ENCODE peak calls at places on chromosomes 7 and 10, in ten cellular contexts. T is cardiac muscle cell; G is colonic mucosa; V is endodermal cell; L is CD8-positive, alpha-beta T cell; N is HCT116; P is mammary epithelial cell; Q is lower lobe of right lung; Z is fibroblast of lung; S is uterus. U is an unnamed sample. For H3K4me1 and H3K27me3, the result is how much of the 10 kb centered on the place peaks cover.

GRCh38 chr7:141541375-141541774 is 9.8 kb upstream of the AGK start:
- DNase-seq in T (no peak), G (no peak), V (no peak), L (no peak), N (no peak), P (no peak), Q (no peak), Z (no peak), S (no peak), U (no peak)

GRCh38 chr7:119482209-119482608 is 790.8 kb upstream of the KCND2 start:
- DNase-seq in T (peak), G (no peak), V (peak), L (no peak), N (peak), P (peak), Q (no peak), Z (peak), S (no peak), U (no peak)

GRCh38 chr7:41203542-41203941 is 499.3 kb downstream of the INHBA start:
- DNase-seq in T (no peak), G (no peak), V (no peak), L (no peak), N (no peak), P (no peak), Q (no peak), Z (peak), S (no peak), U (no peak)

GRCh38 chr7:93036807-93037206 is 81.0 kb downstream of the SAMD9 start:
- DNase-seq in T (no peak), G (no peak), V (no peak), L (no peak), N (no peak), P (peak), Q (no peak), Z (no peak), S (no peak), U (peak)

GRCh38 chr10:132834891-132835847 is 49.2 kb upstream of the NKX6-2 start:
- DNase-seq in T (no peak), G (no peak), V (no peak), L (no peak), N (no peak), P (no peak), Q (no peak), Z (no peak), S (no peak), U (no peak)

GRCh38 chr7:27149817-27150567 is 2.4 kb downstream of the HOXA3 start:
- DNase-seq in T (no peak), G (peak), V (no peak), L (no peak), N (no peak), P (no peak), Q (peak), Z (no peak), S (peak), U (no peak)

GRCh38 chr10:49601857-49602256 is 8.3 kb upstream of the SLC18A3 start:
- DNase-seq in T (no peak), G (peak), V (no peak), L (no peak), N (no peak), P (peak), Q (no peak), Z (peak), S (no peak), U (peak)

GRCh38 chr10:33808475-33808874 is 474.0 kb upstream of the NRP1 start:
- DNase-seq in T (no peak), G (no peak), V (no peak), L (no peak), N (no peak), P (no peak), Q (no peak), Z (peak), S (no peak), U (no peak)

GRCh38 chr7:140342732-140343514 is 55.4 kb downstream of the SLC37A3 start:
- DNase-seq in T (peak), G (peak), V (peak), L (no peak), N (peak), P (peak), Q (peak), Z (peak), S (no peak), U (no peak)

GRCh38 chr10:8726087-8726486 is 671.6 kb downstream of the GATA3 start:
- DNase-seq in T (no peak), G (no peak), V (no peak), L (no peak), N (no peak), P (no peak), Q (no peak), Z (peak), S (no peak), U (no peak)

GRCh38 chr10:70582793-70583700 is 19.5 kb downstream of the PRF1 start:
- DNase-seq in T (no peak), G (no peak), V (peak), L (no peak), N (no peak), P (no peak), Q (no peak), Z (no peak), S (no peak), U (no peak)

GRCh38 chr10:102654566-102654965 is 10.3 kb downstream of the TRIM8 start:
- DNase-seq in T (no peak), G (no peak), V (no peak), L (no peak), N (no peak), P (no peak), Q (no peak), Z (no peak), S (no peak), U (no peak)

GRCh38 chr10:22322663-22323160 is 1.8 kb downstream of the BMI1 start:
- DNase-seq in T (no peak), G (no peak), V (no peak), L (no peak), N (no peak), P (no peak), Q (no peak), Z (no peak), S (no peak), U (no peak)
- H3K4me1 ChIP-seq in T (under half), G (under half), V (under half), L (under half), N (under half), P (under half), Q (half or more), Z (under half), S (under half), U (under half)

GRCh38 chr7:44658979-44659378 is 52.6 kb downstream of the OGDH start:
- DNase-seq in T (no peak), G (no peak), V (no peak), L (no peak), N (no peak), P (no peak), Q (no peak), Z (no peak), S (no peak), U (no peak)

GRCh38 chr7:44650242-44650641 is 43.8 kb downstream of the OGDH start:
- DNase-seq in T (no peak), G (no peak), V (peak), L (no peak), N (no peak), P (no peak), Q (no peak), Z (no peak), S (no peak), U (no peak)

GRCh38 chr7:44654255-44654791 is 47.9 kb downstream of the OGDH start:
- DNase-seq in T (no peak), G (no peak), V (peak), L (no peak), N (no peak), P (no peak), Q (no peak), Z (no peak), S (no peak), U (no peak)

GRCh38 chr7:44650772-44651171 is 44.3 kb downstream of the OGDH start:
- DNase-seq in T (no peak), G (no peak), V (peak), L (no peak), N (no peak), P (no peak), Q (no peak), Z (no peak), S (no peak), U (no peak)

GRCh38 chr7:44655341-44655740 is 48.9 kb downstream of the OGDH start:
- DNase-seq in T (no peak), G (no peak), V (peak), L (no peak), N (no peak), P (no peak), Q (no peak), Z (no peak), S (no peak), U (no peak)
- H3K27me3 ChIP-seq in T (under half), G (under half), V (under half), L (under half), N (under half), P (under half), Q (under half), Z (under half), S (under half), U (under half)

GRCh38 chr7:83934118-83934734 is 260.4 kb downstream of the SEMA3A start:
- DNase-seq in T (no peak), G (no peak), V (no peak), L (no peak), N (no peak), P (no peak), Q (no peak), Z (no peak), S (no peak), U (no peak)
- TF ChIP-seq CTCF in T (peak), G (no peak), V (peak), L (no peak), N (peak), P (peak), Q (peak), Z (no peak), S (no peak), U (peak)

GRCh38 chr10:99976886-99977391 is 32.8 kb downstream of the DNMBP start:
- DNase-seq in T (peak), G (no peak), V (no peak), L (no peak), N (peak), P (peak), Q (no peak), Z (peak), S (no peak), U (peak)

GRCh38 chr10:99977916-99978315 is 31.8 kb downstream of the DNMBP start:
- DNase-seq in T (peak), G (no peak), V (peak), L (no peak), N (no peak), P (no peak), Q (no peak), Z (peak), S (no peak), U (no peak)

GRCh38 chr10:99975106-99975829 is 34.5 kb downstream of the DNMBP start:
- DNase-seq in T (no peak), G (no peak), V (no peak), L (no peak), N (no peak), P (no peak), Q (no peak), Z (no peak), S (no peak), U (no peak)

GRCh38 chr10:99973190-99973589 is 36.6 kb downstream of the DNMBP start:
- DNase-seq in T (no peak), G (no peak), V (no peak), L (no peak), N (no peak), P (no peak), Q (no peak), Z (no peak), S (no peak), U (no peak)

GRCh38 chr10:99975942-99976809 is 33.6 kb downstream of the DNMBP start:
- DNase-seq in T (peak), G (no peak), V (no peak), L (no peak), N (no peak), P (peak), Q (no peak), Z (peak), S (no peak), U (peak)
- H3K4me1 ChIP-seq in T (under half), G (under half), V (under half), L (under half), N (half or more), P (under half), Q (under half), Z (under half), S (under half), U (under half)

GRCh38 chr7:8490391-8490790 is 57.0 kb downstream of the NXPH1 start:
- DNase-seq in T (no peak), G (no peak), V (no peak), L (no peak), N (no peak), P (no peak), Q (no peak), Z (no peak), S (no peak), U (no peak)
- H3K27me3 ChIP-seq in T (under half), G (under half), V (under half), L (under half), N (under half), P (under half), Q (under half), Z (under half), S (under half), U (under half)

GRCh38 chr7:144853542-144853941 is 17.7 kb upstream of the TPK1 start:
- DNase-seq in T (no peak), G (no peak), V (no peak), L (no peak), N (no peak), P (peak), Q (no peak), Z (no peak), S (no peak), U (peak)

GRCh38 chr7:144857463-144857862 is 21.6 kb upstream of the TPK1 start:
- DNase-seq in T (no peak), G (no peak), V (no peak), L (no peak), N (no peak), P (no peak), Q (no peak), Z (no peak), S (no peak), U (no peak)

GRCh38 chr7:144854839-144855424 is 19.1 kb upstream of the TPK1 start:
- DNase-seq in T (peak), G (no peak), V (no peak), L (no peak), N (peak), P (peak), Q (no peak), Z (peak), S (no peak), U (peak)
- TF ChIP-seq CTCF in T (peak), G (peak), V (peak), L (no peak), N (peak), P (peak), Q (peak), Z (peak), S (peak), U (peak)

GRCh38 chr7:21934824-21935223 is 10.9 kb downstream of the CDCA7L start:
- DNase-seq in T (no peak), G (no peak), V (no peak), L (no peak), N (no peak), P (no peak), Q (no peak), Z (no peak), S (no peak), U (no peak)

GRCh38 chr7:21941570-21942224 is 4.0 kb downstream of the CDCA7L start:
- DNase-seq in T (peak), G (no peak), V (peak), L (no peak), N (no peak), P (peak), Q (no peak), Z (peak), S (no peak), U (peak)

GRCh38 chr7:21939858-21940322 is 5.8 kb downstream of the CDCA7L start:
- DNase-seq in T (no peak), G (no peak), V (no peak), L (no peak), N (no peak), P (no peak), Q (no peak), Z (no peak), S (no peak), U (no peak)

GRCh38 chr7:21939136-21939857 is 6.4 kb downstream of the CDCA7L start:
- DNase-seq in T (peak), G (no peak), V (no peak), L (no peak), N (no peak), P (no peak), Q (no peak), Z (peak), S (no peak), U (no peak)

DNA sequence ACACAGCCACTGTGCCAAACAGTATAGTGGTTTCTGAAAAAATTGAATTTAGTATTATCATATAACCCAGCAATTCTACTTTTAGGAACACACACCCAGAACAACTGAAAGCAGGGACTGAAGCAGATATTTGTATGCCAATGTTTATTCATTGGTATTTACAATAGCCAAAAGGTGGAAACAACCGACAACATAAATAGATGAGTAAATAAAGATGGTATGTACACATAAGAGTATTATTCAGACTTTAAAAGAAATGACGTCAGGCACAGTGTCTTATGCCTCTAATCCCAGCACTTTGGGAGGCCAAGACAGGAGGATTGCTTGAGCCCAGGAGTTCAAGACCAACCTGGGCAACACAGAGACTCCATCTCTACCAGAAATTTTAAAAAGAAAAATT is 7.2 kb downstream of the CDCA7L start:
- DNase-seq in T (no peak), G (no peak), V (no peak), L (no peak), N (no peak), P (no peak), Q (no peak), Z (no peak), S (no peak), U (no peak)
- H3K4me1 ChIP-seq in T (under half), G (under half), V (under half), L (under half), N (under half), P (under half), Q (under half), Z (under half), S (under half), U (under half)

GRCh38 chr7:151697942-151698341 is 178.2 kb upstream of the RHEB start:
- DNase-seq in T (no peak), G (no peak), V (no peak), L (no peak), N (no peak), P (no peak), Q (no peak), Z (no peak), S (no peak), U (no peak)
- H3K27me3 ChIP-seq in T (under half), G (under half), V (under half), L (under half), N (under half), P (under half), Q (under half), Z (under half), S (under half), U (under half)

GRCh38 chr10:75261813-75262725 is 26.3 kb upstream of the COMTD1 start:
- DNase-seq in T (no peak), G (peak), V (no peak), L (no peak), N (no peak), P (no peak), Q (no peak), Z (no peak), S (peak), U (no peak)
- TF ChIP-seq CTCF in T (no peak), G (no peak), V (no peak), L (no peak), N (no peak), P (no peak), Q (no peak), Z (no peak), S (no peak), U (no peak)

DNA sequence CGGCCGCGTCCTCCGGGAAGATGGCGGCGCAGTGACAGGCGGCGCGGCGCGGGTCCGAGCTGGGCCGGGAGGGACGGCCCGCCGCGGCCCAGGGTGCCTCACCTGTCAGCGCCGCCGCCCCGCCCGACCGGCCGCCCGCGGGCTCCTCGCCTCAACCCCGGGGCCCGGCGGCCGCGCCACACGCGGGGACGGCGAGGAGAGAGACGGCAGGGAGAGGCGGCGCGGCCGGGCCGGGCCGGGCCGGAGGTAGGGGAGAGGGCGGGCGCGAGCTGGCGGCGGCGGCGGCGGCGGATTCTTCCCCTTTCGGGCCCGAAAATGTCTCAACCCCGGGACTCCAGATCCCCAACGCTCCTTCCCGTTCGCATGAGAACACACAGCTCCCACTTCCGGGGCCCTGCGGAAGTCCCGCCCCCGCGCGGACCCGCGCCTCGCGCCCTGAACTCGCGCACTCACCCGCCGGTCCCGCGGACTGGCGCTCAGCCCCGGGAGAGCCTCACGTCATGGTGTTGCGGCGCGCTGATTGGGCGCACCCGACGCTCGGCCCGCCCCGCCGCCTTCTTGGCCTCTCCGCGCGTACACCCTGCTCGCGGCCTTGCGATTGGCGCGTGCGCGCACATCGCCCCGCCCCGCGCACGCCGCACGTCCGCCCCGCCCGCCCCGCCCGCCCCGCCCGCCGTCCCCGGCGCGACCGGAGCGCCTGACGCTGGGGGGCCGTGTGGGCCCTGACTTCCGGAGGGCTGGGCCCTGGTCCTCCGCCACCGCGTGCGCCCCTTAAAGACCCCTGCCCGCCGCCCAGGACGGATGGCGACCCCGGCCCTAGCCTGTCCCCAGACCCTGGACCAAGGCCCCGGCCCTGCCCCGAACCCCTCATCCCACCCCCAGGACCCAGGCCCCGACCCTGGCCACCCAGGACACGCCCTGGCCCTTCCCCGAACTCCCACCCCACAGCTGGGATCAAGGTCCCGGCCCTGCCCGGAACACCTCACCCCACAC is at the start of gene LARP4B:
- DNase-seq in T (peak), G (peak), V (peak), L (peak), N (peak), P (peak), Q (peak), Z (peak), S (peak), U (peak)
- H3K4me1 ChIP-seq in T (under half), G (under half), V (under half), L (under half), N (under half), P (under half), Q (under half), Z (under half), S (under half), U (under half)